ENCODE peak calls at places on chromosomes 7 and 10, in ten cellular contexts. One of them, this sample, is unnamed.

GRCh38 chr7:5549096-5549896 is 125.7 kb upstream of the TNRC18 start:
- DNase-seq in CD4-positive, alpha-beta T cell: no peak
- DNase-seq in occipital lobe: no peak
- DNase-seq in PC-9: peak
- DNase-seq in WTC11: no peak
- DNase-seq in psoas muscle: peak
- DNase-seq in fibroblast of the aortic adventitia: peak
- DNase-seq in Ammon's horn: no peak
- DNase-seq in HS-27A: no peak
- DNase-seq in SK-N-DZ: no peak
- DNase-seq in this sample: peak

GRCh38 chr10:27642023-27642589 is 103.5 kb downstream of the MKX start:
- DNase-seq in CD4-positive, alpha-beta T cell: no peak
- DNase-seq in occipital lobe: no peak
- DNase-seq in PC-9: no peak
- DNase-seq in WTC11: no peak
- DNase-seq in psoas muscle: no peak
- DNase-seq in fibroblast of the aortic adventitia: no peak
- DNase-seq in Ammon's horn: no peak
- DNase-seq in HS-27A: no peak
- DNase-seq in SK-N-DZ: no peak
- DNase-seq in this sample: no peak

GRCh38 chr7:106369816-106370215 is 85.0 kb upstream of the NAMPT start:
- DNase-seq in CD4-positive, alpha-beta T cell: no peak
- DNase-seq in occipital lobe: no peak
- DNase-seq in PC-9: no peak
- DNase-seq in WTC11: no peak
- DNase-seq in psoas muscle: no peak
- DNase-seq in fibroblast of the aortic adventitia: peak
- DNase-seq in Ammon's horn: no peak
- DNase-seq in HS-27A: no peak
- DNase-seq in SK-N-DZ: no peak
- DNase-seq in this sample: no peak

GRCh38 chr10:99976886-99977391 is 32.8 kb downstream of the DNMBP start:
- DNase-seq in CD4-positive, alpha-beta T cell: no peak
- DNase-seq in occipital lobe: no peak
- DNase-seq in PC-9: peak
- DNase-seq in WTC11: no peak
- DNase-seq in psoas muscle: no peak
- DNase-seq in fibroblast of the aortic adventitia: peak
- DNase-seq in Ammon's horn: peak
- DNase-seq in HS-27A: peak
- DNase-seq in SK-N-DZ: no peak
- DNase-seq in this sample: peak

GRCh38 chr10:115624448-115624847 is 531.3 kb downstream of the ATRNL1 start:
- DNase-seq in CD4-positive, alpha-beta T cell: no peak
- DNase-seq in occipital lobe: no peak
- DNase-seq in PC-9: no peak
- DNase-seq in WTC11: no peak
- DNase-seq in psoas muscle: no peak
- DNase-seq in fibroblast of the aortic adventitia: no peak
- DNase-seq in Ammon's horn: no peak
- DNase-seq in HS-27A: peak
- DNase-seq in SK-N-DZ: no peak
- DNase-seq in this sample: no peak

GRCh38 chr10:69696073-69696731 is 66.2 kb downstream of the FAM241B start:
- DNase-seq in CD4-positive, alpha-beta T cell: no peak
- DNase-seq in occipital lobe: no peak
- DNase-seq in PC-9: peak
- DNase-seq in WTC11: peak
- DNase-seq in psoas muscle: no peak
- DNase-seq in fibroblast of the aortic adventitia: peak
- DNase-seq in Ammon's horn: no peak
- DNase-seq in HS-27A: peak
- DNase-seq in SK-N-DZ: no peak
- DNase-seq in this sample: peak

GRCh38 chr10:35495521-35496238 is 109.5 kb upstream of the GJD4 start:
- DNase-seq in CD4-positive, alpha-beta T cell: no peak
- DNase-seq in occipital lobe: no peak
- DNase-seq in PC-9: no peak
- DNase-seq in WTC11: no peak
- DNase-seq in psoas muscle: no peak
- DNase-seq in fibroblast of the aortic adventitia: no peak
- DNase-seq in Ammon's horn: peak
- DNase-seq in HS-27A: no peak
- DNase-seq in SK-N-DZ: no peak
- DNase-seq in this sample: no peak

GRCh38 chr10:49138361-49138891 is 4.6 kb upstream of the FAM170B start:
- DNase-seq in CD4-positive, alpha-beta T cell: no peak
- DNase-seq in occipital lobe: no peak
- DNase-seq in PC-9: no peak
- DNase-seq in WTC11: no peak
- DNase-seq in psoas muscle: peak
- DNase-seq in fibroblast of the aortic adventitia: peak
- DNase-seq in Ammon's horn: no peak
- DNase-seq in HS-27A: no peak
- DNase-seq in SK-N-DZ: no peak
- DNase-seq in this sample: no peak

This sample was measured in HCT116.